ENCODE peak calls at places on chromosomes 11 and 22, in six cellular contexts. X is IMR-90, G is thoracic aorta, B is upper lobe of left lung, S is NB4, D is sigmoid colon. F is an unnamed sample.

GRCh38 chr11:64971421-64972233 is at the start of gene MAJIN:
- DNase-seq in X (peak), G (peak), B (peak), S (no peak), D (peak), F (peak)

GRCh38 chr11:62546937-62547625 is 475 bp upstream of the AHNAK start:
- DNase-seq in X (peak), G (no peak), B (peak), S (peak), D (no peak), F (peak)

GRCh38 chr22:48118654-48119053 is 1356.2 kb downstream of the TBC1D22A start:
- DNase-seq in X (no peak), G (no peak), B (no peak), S (no peak), D (no peak), F (no peak)

GRCh38 chr22:47401976-47402770 is 639.7 kb downstream of the TBC1D22A start:
- DNase-seq in X (no peak), G (no peak), B (no peak), S (peak), D (no peak), F (no peak)

GRCh38 chr11:117126223-117126965 is 17.7 kb upstream of the PAFAH1B2 start:
- DNase-seq in X (no peak), G (no peak), B (no peak), S (no peak), D (no peak), F (no peak)

GRCh38 chr11:47869548-47870393 is 21.6 kb upstream of the NUP160 start:
- DNase-seq in X (no peak), G (no peak), B (no peak), S (peak), D (no peak), F (peak)

GRCh38 chr11:13480198-13480597 is 15.6 kb downstream of the PTH start:
- DNase-seq in X (no peak), G (no peak), B (peak), S (no peak), D (no peak), F (no peak)

GRCh38 chr11:36361901-36362391 is 65.9 kb downstream of the PRR5L start:
- DNase-seq in X (peak), G (no peak), B (no peak), S (no peak), D (no peak), F (peak)

GRCh38 chr11:10747733-10748132 is 3.3 kb upstream of the CTR9 start:
- DNase-seq in X (no peak), G (no peak), B (no peak), S (no peak), D (no peak), F (no peak)

GRCh38 chr11:22479133-22479690 is 141.0 kb downstream of the SLC17A6 start:
- DNase-seq in X (no peak), G (no peak), B (no peak), S (no peak), D (no peak), F (no peak)

GRCh38 chr11:45796461-45796861 is 8.5 kb upstream of the SLC35C1 start:
- DNase-seq in X (no peak), G (no peak), B (no peak), S (no peak), D (peak), F (no peak)

GRCh38 chr22:43201486-43202219 is 14.7 kb upstream of the TTLL12 start:
- DNase-seq in X (no peak), G (no peak), B (peak), S (no peak), D (no peak), F (no peak)

GRCh38 chr11:17864478-17864941 is 129.9 kb downstream of the KCNC1 start:
- DNase-seq in X (no peak), G (no peak), B (no peak), S (no peak), D (no peak), F (no peak)

GRCh38 chr11:36427876-36428275 is 82.2 kb downstream of the TRAF6 start:
- DNase-seq in X (no peak), G (no peak), B (no peak), S (no peak), D (no peak), F (no peak)

GRCh38 chr11:115256326-115257197 is 247.7 kb downstream of the CADM1 start:
- DNase-seq in X (no peak), G (no peak), B (no peak), S (no peak), D (no peak), F (no peak)

GRCh38 chr22:35663371-35663770 is 15.1 kb downstream of the APOL6 start:
- DNase-seq in X (no peak), G (no peak), B (no peak), S (no peak), D (no peak), F (peak)

GRCh38 chr11:117187428-117187798 is 8.9 kb downstream of the SIDT2 start:
- DNase-seq in X (no peak), G (no peak), B (no peak), S (no peak), D (peak), F (no peak)

DNA sequence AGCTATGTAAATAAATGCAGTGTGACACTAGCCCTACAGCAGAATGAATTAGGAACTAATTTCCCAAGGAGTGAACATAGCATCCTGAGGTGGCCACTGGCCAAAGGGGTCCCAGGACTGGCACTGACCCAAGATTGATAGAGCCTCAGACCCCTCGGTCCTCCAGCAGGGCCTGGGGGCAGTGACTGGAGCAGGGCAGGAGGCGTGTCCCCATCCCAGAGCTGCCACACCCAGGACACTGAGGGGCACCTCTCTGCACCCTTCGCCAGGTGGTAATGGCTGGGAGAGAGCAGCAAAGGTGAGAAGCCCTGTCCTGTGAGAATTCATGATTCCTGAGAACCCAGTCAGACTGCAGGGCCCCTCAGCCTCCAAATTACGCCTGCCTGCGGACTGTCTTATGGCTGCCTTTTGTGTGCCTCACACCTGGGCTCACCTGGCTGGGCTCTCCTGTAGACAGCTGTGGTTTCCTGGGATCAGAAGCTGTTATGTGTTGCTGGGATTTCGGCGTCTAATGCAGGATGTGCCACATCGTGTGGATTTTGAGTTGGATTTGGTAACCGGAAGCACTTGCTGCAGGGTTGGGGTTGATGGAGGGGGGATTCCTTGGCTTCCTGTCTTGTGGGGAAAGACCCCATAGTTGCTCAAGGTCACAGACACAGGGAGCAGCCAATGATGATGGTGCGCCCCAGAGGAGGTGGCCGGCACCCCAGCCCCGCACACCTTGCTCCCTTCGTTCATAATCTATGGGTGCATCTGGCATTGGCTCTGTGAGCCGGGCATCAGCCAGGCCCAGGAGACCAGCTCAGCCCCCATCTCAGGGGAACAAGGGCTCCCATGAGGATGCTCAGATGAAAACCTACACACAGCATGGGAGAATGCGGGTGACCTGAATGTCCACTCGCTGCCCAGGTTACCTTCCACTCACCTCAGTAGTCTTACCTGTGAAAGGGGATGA is 582.9 kb downstream of the BRD1 start:
- DNase-seq in X (no peak), G (no peak), B (no peak), S (no peak), D (no peak), F (no peak)
- TF ChIP-seq CTCF in X (no peak), G (no peak), B (no peak), S (no peak), D (no peak), F (no peak)

DNA sequence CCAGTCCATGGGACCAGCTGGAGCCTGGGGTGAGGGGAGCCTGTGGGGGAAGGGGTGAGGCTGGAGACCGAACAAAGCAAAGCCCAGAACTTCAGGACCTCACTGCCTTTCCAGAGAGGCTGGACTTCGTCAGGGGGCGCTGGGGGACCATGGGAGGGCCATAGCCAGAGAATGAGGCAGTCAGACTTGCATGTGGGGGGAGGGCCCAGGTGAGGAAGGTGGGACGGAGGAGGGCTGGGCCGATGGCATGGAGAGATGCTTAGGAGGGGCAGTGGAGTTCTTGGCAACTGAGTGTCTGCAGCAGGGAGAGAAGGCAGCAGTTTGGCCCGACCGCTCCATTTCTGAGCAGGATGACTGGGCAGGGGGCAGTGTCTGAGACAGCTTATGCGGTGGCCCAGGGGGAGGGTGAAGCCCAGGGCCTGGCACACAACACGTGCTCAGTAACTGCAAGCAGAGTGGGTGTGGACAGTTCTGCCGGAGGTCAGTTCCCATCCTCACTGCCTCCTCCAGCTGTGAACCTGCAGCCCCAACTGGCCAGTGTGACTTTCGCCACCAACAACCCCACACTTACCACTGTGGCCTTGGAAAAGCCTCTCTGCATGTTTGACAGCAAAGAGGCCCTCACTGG is 796 bp downstream of the UPK3A start:
- DNase-seq in X (no peak), G (no peak), B (no peak), S (no peak), D (no peak), F (no peak)
- H3K4me3 ChIP-seq in X (no peak), G (peak), B (no peak), S (no peak), D (no peak), F (no peak)

GRCh38 chr11:86207413-86207812 is 37.1 kb upstream of the EED start:
- DNase-seq in X (no peak), G (no peak), B (no peak), S (no peak), D (no peak), F (no peak)

GRCh38 chr11:86208572-86208971 is 36.0 kb upstream of the EED start:
- DNase-seq in X (no peak), G (no peak), B (no peak), S (peak), D (no peak), F (no peak)

GRCh38 chr11:86206296-86206695 is 38.3 kb upstream of the EED start:
- DNase-seq in X (no peak), G (no peak), B (peak), S (no peak), D (no peak), F (no peak)

GRCh38 chr11:86204356-86204755 is 40.2 kb upstream of the EED start:
- DNase-seq in X (no peak), G (no peak), B (no peak), S (no peak), D (no peak), F (no peak)

GRCh38 chr11:86205415-86206268 is 38.9 kb upstream of the EED start:
- DNase-seq in X (no peak), G (no peak), B (no peak), S (peak), D (no peak), F (no peak)
- TF ChIP-seq CTCF in X (no peak), G (no peak), B (no peak), S (peak), D (no peak), F (no peak)

GRCh38 chr22:20268350-20269012 is 363 bp upstream of the RTN4R start:
- DNase-seq in X (peak), G (no peak), B (peak), S (peak), D (no peak), F (peak)
- H3K4me3 ChIP-seq in X (peak), G (peak), B (peak), S (no peak), D (no peak), F (no peak)

DNA sequence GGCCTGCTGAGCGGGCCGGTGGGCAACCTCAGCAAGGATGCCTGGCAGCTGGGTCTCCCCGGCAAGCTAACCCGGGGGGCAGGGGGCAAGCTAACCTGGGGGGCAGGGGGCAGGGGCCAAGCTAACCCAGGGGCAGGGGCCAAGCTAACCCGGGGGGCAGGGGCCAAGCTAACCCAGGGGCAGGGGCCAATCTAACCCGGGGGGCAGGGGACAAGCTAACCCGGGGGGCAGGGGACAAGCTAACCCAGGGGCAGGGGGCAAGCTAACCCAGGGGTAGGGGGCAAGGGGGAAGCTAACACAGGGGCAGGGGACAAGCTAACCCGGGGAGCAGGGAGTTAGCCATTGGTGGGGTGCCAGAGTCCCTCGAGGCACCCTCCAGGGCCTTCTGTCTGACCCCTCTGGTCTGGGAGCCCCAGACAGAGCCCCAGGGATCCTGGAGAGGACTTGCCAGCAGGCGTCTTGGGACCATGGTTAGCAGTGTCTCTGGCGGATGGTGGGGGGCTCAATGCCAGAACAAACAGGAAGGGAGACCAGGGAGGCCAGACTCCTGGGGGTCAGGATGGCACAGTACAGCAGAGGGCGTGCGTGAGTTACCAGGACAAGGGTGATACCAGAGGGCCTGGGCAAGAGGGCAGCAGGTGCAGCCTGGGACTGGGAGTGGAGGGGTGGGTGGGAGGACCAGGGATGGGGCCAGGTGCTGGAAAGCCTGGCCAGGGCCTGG is 16.1 kb downstream of the IGF2 start:
- DNase-seq in X (no peak), G (no peak), B (no peak), S (no peak), D (no peak), F (no peak)
- TF ChIP-seq CTCF in X (no peak), G (no peak), B (no peak), S (no peak), D (no peak), F (no peak)

DNA sequence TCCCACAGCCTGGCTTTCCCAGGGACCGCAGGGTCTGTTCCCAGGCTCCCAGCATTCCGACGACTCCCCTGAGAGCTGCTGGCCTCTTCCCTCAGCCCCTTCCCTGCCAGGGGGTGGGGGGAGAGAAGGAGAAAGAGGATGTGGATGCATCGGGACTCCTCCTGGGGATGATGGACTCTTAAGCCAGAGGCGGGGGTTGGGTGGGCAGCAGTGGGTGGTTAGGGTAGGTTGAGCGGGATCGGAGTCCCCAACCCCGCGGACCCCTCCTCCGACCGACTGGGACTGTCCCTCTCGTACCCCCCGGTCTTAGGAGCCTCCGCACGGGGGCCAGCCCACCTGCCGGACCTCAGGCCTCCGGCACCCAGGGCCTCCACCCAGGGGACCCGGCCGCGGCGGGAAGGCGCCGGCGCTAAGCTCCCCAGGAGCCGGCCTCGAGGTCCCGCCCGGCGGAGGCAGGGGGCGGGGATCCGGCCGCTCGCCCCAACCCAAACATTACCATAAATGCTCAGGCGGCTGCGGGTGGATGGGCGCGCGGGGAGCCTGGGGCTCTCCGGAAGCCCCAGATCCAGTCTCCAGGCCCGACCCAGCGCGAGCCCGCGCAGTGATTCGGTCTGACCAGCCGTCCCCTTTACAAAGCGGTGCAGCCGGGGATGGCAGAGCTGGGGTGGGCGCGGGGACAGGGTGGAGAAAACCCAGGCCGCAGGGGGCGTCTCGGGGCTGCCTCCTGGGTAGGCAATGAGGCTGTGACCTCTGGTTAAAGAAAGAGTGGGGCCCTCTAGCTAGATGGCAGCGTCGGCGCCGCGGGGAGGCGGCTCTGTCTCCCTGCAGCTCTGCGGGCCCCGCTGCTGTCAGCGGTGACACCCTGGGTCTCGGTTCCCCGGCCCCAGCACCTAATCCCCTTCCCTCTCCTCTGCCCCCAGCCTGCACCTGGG is 3.9 kb upstream of the MCAM start:
- DNase-seq in X (peak), G (no peak), B (peak), S (peak), D (peak), F (peak)
- H3K4me3 ChIP-seq in X (peak), G (peak), B (peak), S (peak), D (peak), F (peak)

DNA sequence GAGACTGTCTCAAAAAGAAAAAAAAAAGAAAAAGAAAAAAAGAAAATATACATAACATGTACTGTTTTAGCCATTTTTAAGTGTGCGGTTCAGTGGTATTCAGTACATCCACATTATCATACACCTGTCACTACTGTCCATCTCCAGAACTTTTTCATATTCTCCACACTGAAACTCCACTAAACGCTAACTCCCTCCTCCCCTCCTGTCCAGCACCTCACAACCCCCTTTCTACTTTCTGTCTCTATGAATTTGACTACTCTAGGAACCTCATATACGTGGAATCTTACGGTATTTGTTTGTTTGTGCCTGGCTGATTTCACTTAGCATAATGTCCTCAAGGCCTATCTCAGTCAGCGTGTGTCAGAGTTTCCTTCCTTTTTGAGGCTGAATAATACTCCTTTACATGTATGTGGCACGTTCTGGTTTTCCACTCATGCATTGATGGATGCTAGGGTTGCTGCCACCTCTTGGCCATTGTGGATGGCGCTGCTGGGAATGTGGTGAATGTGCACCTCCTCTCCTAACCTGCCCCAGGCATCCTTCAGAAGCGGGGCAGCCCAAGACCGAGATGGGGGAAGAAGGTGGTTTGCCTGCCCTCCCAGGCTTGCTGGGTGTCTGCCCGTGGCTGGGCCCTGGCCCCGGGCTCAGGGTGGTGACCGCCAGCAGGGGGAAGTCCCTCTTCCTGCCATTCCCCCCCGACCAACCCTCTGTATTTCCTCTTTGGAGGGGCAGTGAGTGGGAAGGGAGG is 60.5 kb downstream of the BCR start:
- DNase-seq in X (no peak), G (no peak), B (peak), S (peak), D (no peak), F (no peak)
- TF ChIP-seq CTCF in X (peak), G (no peak), B (peak), S (peak), D (no peak), F (peak)

GRCh38 chr22:50057292-50057867 is 718 bp downstream of the TTLL8 start:
- DNase-seq in X (peak), G (no peak), B (no peak), S (no peak), D (no peak), F (no peak)
- H3K4me3 ChIP-seq in X (no peak), G (no peak), B (no peak), S (no peak), D (no peak), F (no peak)

DNA sequence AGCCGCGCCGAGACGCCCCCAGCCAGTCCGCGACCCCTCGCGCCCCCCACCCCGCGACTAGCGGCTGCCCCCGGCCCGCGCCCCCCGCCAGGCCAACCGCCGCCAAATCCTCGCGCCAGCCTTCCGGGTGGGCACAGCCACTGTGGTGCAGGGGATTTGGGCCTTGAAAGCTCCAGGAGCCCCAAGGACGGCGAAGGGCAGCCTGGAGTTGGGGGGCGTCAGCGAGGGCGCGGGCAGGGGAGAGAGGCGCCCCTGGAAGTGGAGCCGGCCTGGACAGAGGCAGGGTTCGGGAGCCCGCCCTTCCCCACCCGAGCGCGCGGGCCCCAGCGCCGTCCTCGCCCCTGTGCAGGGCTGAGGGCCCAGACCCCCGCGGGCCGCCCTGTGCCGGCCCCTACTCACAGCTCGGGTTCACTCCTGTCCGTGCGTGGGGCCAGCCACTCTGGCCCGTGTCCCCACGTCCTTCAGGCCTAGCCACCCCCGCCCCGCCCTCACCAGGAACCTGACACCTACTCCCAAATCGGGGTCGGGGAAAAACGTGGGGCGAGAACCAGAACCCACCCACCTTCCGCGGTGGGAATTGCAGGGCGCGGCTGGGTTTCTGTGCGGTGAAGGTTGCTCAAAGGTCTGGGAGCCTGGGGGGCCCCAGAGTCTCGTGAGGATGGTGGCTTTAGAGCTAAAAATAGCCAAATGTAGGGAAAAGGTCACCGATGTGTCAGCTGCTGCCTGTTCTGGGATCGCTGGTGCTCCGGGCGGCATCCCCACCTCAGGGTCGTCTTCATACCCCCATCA is at the start of gene CPT1B:
- DNase-seq in X (peak), G (no peak), B (peak), S (no peak), D (no peak), F (peak)
- TF ChIP-seq CTCF in X (no peak), G (no peak), B (no peak), S (no peak), D (no peak), F (no peak)